ENCODE peak calls at places on chromosomes 1 and 21, in seven cellular contexts. J is suprapubic skin, A is H9, Q is ovary, U is IMR-90, C is fibroblast of lung, N is dorsolateral prefrontal cortex. O is an unnamed sample. For H3K27me3, the result is how much of the 10 kb centered on the place peaks cover.

GRCh38 chr1:221268295-221268694 is 389.1 kb downstream of the HLX start:
- DNase-seq in J (no peak), A (no peak), Q (no peak), U (peak), C (peak), N (no peak), O (no peak)

GRCh38 chr1:66253330-66253921 is 280.5 kb upstream of the SGIP1 start:
- DNase-seq in J (no peak), A (no peak), Q (no peak), U (peak), C (peak), N (no peak), O (no peak)

GRCh38 chr1:187837787-187838186 is 1009.0 kb downstream of the PLA2G4A start:
- DNase-seq in J (no peak), A (no peak), Q (no peak), U (no peak), C (no peak), N (no peak), O (no peak)

GRCh38 chr1:37814257-37814656 is 6.2 kb upstream of the YRDC start:
- DNase-seq in J (no peak), A (no peak), Q (no peak), U (no peak), C (no peak), N (peak), O (no peak)

GRCh38 chr1:65247419-65248359 is 61.7 kb upstream of the DNAJC6 start:
- DNase-seq in J (no peak), A (no peak), Q (no peak), U (peak), C (peak), N (no peak), O (no peak)

GRCh38 chr1:175822575-175822974 is 79.2 kb upstream of the TNR start:
- DNase-seq in J (no peak), A (no peak), Q (no peak), U (peak), C (peak), N (no peak), O (no peak)

GRCh38 chr1:103492003-103492665 is 33.4 kb upstream of the RNPC3 start:
- DNase-seq in J (no peak), A (no peak), Q (no peak), U (no peak), C (no peak), N (no peak), O (no peak)

GRCh38 chr21:25862596-25862995 is 127.8 kb downstream of the GABPA start:
- DNase-seq in J (no peak), A (no peak), Q (no peak), U (peak), C (peak), N (no peak), O (no peak)

GRCh38 chr1:14267991-14268390 is 330.5 kb upstream of the KAZN start:
- DNase-seq in J (no peak), A (no peak), Q (no peak), U (no peak), C (peak), N (no peak), O (no peak)

GRCh38 chr1:173429517-173430477 is 47.3 kb upstream of the PRDX6 start:
- DNase-seq in J (peak), A (peak), Q (peak), U (peak), C (peak), N (peak), O (peak)

GRCh38 chr1:53495608-53496345 is 36.6 kb downstream of the DMRTB1 start:
- DNase-seq in J (no peak), A (no peak), Q (no peak), U (peak), C (peak), N (no peak), O (no peak)

GRCh38 chr1:224387302-224387912 is 30.7 kb downstream of the CNIH4 start:
- DNase-seq in J (no peak), A (no peak), Q (no peak), U (no peak), C (no peak), N (no peak), O (no peak)

GRCh38 chr1:154767315-154768240 is 102.5 kb downstream of the KCNN3 start:
- DNase-seq in J (peak), A (no peak), Q (no peak), U (peak), C (peak), N (peak), O (no peak)

GRCh38 chr1:178528963-178529355 is 16.1 kb downstream of the TEX35 start:
- DNase-seq in J (no peak), A (no peak), Q (no peak), U (no peak), C (no peak), N (no peak), O (no peak)

GRCh38 chr1:35558374-35559316 is 1.0 kb downstream of the NCDN start:
- DNase-seq in J (peak), A (no peak), Q (peak), U (no peak), C (no peak), N (no peak), O (no peak)

GRCh38 chr1:153612111-153612754 is 704 bp downstream of the S100A16 start:
- DNase-seq in J (no peak), A (no peak), Q (peak), U (no peak), C (no peak), N (no peak), O (no peak)

GRCh38 chr21:33815153-33815707 is 100.4 kb downstream of the ATP5PO start:
- DNase-seq in J (no peak), A (no peak), Q (no peak), U (no peak), C (no peak), N (no peak), O (no peak)

GRCh38 chr1:151799179-151800022 is 5.8 kb downstream of the LINGO4 start:
- DNase-seq in J (peak), A (peak), Q (no peak), U (no peak), C (no peak), N (no peak), O (no peak)

GRCh38 chr1:110426854-110427253 is 19.4 kb upstream of the LAMTOR5 start:
- DNase-seq in J (no peak), A (no peak), Q (no peak), U (no peak), C (no peak), N (no peak), O (no peak)

GRCh38 chr21:38988211-38989096 is 182.7 kb downstream of the ETS2 start:
- DNase-seq in J (no peak), A (no peak), Q (no peak), U (no peak), C (no peak), N (no peak), O (no peak)

GRCh38 chr1:222768592-222768991 is 31.6 kb downstream of the FAM177B start:
- DNase-seq in J (no peak), A (no peak), Q (no peak), U (no peak), C (no peak), N (no peak), O (no peak)

GRCh38 chr1:89277725-89278124 is 5.1 kb upstream of the GBP5 start:
- DNase-seq in J (no peak), A (no peak), Q (no peak), U (no peak), C (no peak), N (no peak), O (no peak)

GRCh38 chr1:12059722-12060464 is 3.2 kb upstream of the TNFRSF8 start:
- DNase-seq in J (no peak), A (no peak), Q (no peak), U (no peak), C (no peak), N (no peak), O (no peak)

GRCh38 chr1:36425791-36426190 is 24.5 kb downstream of the OSCP1 start:
- DNase-seq in J (no peak), A (no peak), Q (no peak), U (peak), C (no peak), N (peak), O (no peak)

GRCh38 chr1:237062976-237063375 is 21.0 kb downstream of the RYR2 start:
- DNase-seq in J (no peak), A (no peak), Q (no peak), U (no peak), C (no peak), N (no peak), O (no peak)
- H3K27me3 ChIP-seq in J (under half), A (under half), Q (under half), U (under half), C (under half), N (under half), O (under half)

GRCh38 chr21:15686506-15686905 is 43.3 kb upstream of the USP25 start:
- DNase-seq in J (no peak), A (no peak), Q (no peak), U (no peak), C (no peak), N (no peak), O (no peak)
- H3K27ac ChIP-seq in J (no peak), A (no peak), Q (no peak), U (no peak), C (no peak), N (no peak), O (no peak)

DNA sequence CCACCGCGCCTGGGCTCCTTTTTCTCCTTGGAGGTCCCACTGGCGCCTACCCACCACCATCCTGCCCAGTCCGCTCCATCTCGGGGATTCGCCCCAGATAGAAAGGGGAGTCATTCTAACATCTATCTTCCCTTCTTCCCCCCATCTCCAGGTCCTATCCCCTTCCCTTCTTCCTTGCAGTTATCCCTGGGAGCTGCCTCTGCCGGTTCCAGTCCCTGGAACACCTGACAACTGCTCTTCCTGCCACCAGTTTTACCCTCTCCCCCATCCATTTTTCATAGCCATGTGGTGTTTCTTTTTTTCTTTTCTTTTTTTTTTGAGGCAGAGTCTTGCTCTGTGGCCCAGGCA is 12.0 kb upstream of the COL16A1 start:
- DNase-seq in J (no peak), A (no peak), Q (no peak), U (no peak), C (no peak), N (no peak), O (no peak)
- TF ChIP-seq CTCF in J (peak), A (no peak), Q (peak), U (no peak), C (no peak), N (no peak), O (no peak)

GRCh38 chr1:50423670-50424000 is 392 bp upstream of the DMRTA2 start:
- DNase-seq in J (no peak), A (peak), Q (no peak), U (no peak), C (no peak), N (no peak), O (no peak)

GRCh38 chr1:50425376-50426107 is 2.3 kb upstream of the DMRTA2 start:
- DNase-seq in J (no peak), A (peak), Q (no peak), U (no peak), C (no peak), N (no peak), O (no peak)

GRCh38 chr1:50422946-50423669 is at the start of gene DMRTA2:
- DNase-seq in J (no peak), A (peak), Q (no peak), U (no peak), C (peak), N (no peak), O (no peak)

GRCh38 chr1:50424940-50425375 is 1.7 kb upstream of the DMRTA2 start:
- DNase-seq in J (no peak), A (peak), Q (no peak), U (no peak), C (no peak), N (no peak), O (no peak)

DNA sequence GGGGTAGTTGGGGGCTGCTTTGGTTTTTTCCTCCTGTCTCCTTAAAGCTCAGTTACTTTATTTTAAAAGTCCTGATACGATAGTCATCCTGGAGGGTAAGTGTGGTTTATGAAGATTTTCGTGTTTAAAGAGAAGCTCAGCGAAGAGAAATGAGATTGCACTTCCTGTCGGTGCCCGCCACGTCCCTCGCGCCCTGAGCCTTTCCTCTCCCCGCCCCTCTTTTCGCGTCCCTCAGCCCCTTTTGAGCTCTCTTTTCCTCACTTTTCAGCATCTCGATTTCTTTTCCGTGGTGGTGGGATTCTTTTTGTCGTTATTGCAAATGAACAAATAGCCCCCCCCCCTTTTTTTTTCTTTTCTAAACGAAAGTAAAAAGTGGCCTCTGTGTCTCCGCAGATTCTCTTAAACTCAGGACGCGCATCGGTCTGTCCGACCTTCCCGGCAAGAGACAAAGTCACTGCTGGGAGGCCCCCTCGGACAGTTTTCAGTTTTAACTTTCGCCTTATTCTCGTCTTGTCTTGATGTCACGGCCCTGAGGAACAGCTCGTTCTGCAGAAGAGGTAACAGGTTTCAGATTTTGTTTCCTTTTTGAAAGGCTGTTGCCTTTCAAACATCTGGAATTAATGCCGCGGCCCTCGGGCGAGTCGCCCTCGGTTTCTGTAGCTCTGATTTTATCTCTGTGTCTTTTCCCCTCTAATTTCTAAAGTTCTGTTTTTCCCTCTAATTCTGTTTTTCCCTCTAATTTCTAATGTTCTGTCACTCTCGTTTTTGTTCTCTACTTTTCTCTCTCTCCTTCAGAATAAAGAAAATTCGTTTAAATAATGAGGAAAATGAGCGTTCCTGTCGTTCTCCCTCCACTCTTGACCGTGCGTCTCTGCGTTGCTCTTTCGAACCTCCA is 1.0 kb upstream of the DMRTA2 start:
- DNase-seq in J (no peak), A (no peak), Q (no peak), U (no peak), C (no peak), N (no peak), O (no peak)
- H3K27me3 ChIP-seq in J (half or more), A (half or more), Q (under half), U (half or more), C (half or more), N (half or more), O (half or more)

GRCh38 chr1:111754964-111755320 is 759 bp upstream of the DDX20 start:
- DNase-seq in J (no peak), A (no peak), Q (peak), U (peak), C (peak), N (no peak), O (no peak)
- H3K27ac ChIP-seq in J (peak), A (peak), Q (peak), U (peak), C (peak), N (peak), O (peak)